ENCODE peak calls at places on chromosomes 7 and 10, in six cellular contexts. G is cardiac muscle cell; Z is activated CD8-positive, alpha-beta T cell treated with anti-CD3 and anti-CD28 coated beads for 36 hours; B is caudate nucleus; V is GM06990; U is cardiac fibroblast. Y is an unnamed sample.

GRCh38 chr7:92061154-92061553 is 73.1 kb downstream of the CYP51A1 start:
- DNase-seq in V (no peak), G (no peak), Z (no peak), U (no peak), B (no peak), Y (no peak)

GRCh38 chr7:132500727-132501410 is 75.4 kb downstream of the PLXNA4 start:
- DNase-seq in U (peak; percentile 51), Z (no peak), V (no peak), B (no peak), G (peak; percentile 92), Y (peak; percentile 36)

GRCh38 chr10:79053481-79054202 is 15.1 kb upstream of the ZMIZ1 start:
- DNase-seq in V (no peak), U (no peak), B (no peak), Z (peak; percentile 2), G (no peak), Y (no peak)

GRCh38 chr7:116542618-116543017 is 17.8 kb downstream of the CAV1 start:
- DNase-seq in U (peak; percentile 48), G (no peak), Z (no peak), B (no peak), V (no peak), Y (peak; percentile 64)

GRCh38 chr10:131433566-131433965 is 122.0 kb upstream of the TCERG1L start:
- DNase-seq in U (no peak), Z (no peak), V (no peak), G (no peak), B (no peak), Y (no peak)

GRCh38 chr7:64997927-64998391 is 7.1 kb upstream of the ZNF117 start:
- DNase-seq in V (no peak), U (peak; percentile 90), Z (no peak), G (peak; percentile 72), B (no peak), Y (peak; percentile 87)

GRCh38 chr10:61635946-61636345 is 26.8 kb upstream of the CABCOCO1 start:
- DNase-seq in U (peak; percentile 48), Z (no peak), B (no peak), V (no peak), G (no peak), Y (peak; percentile 13)

GRCh38 chr7:153515359-153515758 is 536.8 kb upstream of the DPP6 start:
- DNase-seq in V (no peak), B (no peak), G (no peak), Z (no peak), U (no peak), Y (no peak)

GRCh38 chr7:131819891-131820290 is 263.5 kb upstream of the PODXL start:
- DNase-seq in U (no peak), V (no peak), G (no peak), B (no peak), Z (no peak), Y (no peak)

GRCh38 chr7:111229181-111229740 is 138.3 kb downstream of the LRRN3 start:
- DNase-seq in G (no peak), Z (no peak), U (no peak), B (no peak), V (no peak), Y (no peak)

GRCh38 chr10:44386546-44387052 is 1.7 kb upstream of the CXCL12 start:
- DNase-seq in U (peak; percentile 68), V (peak; percentile 61), Z (peak; percentile 41), B (peak; percentile 25), G (peak; percentile 86), Y (peak; percentile 73)

GRCh38 chr10:89845541-89846275 is 144.3 kb downstream of the KIF20B start:
- DNase-seq in V (no peak), B (no peak), G (peak; percentile 48), U (peak; percentile 59), Z (no peak), Y (peak; percentile 69)

GRCh38 chr10:33722067-33722466 is 387.6 kb upstream of the NRP1 start:
- DNase-seq in G (no peak), U (peak; percentile 39), Z (no peak), V (no peak), B (no peak), Y (peak; percentile 61)

GRCh38 chr10:91420868-91421267 is 10.7 kb downstream of the HECTD2 start:
- DNase-seq in Z (no peak), B (no peak), G (no peak), V (no peak), U (peak; percentile 57), Y (peak; percentile 45)

GRCh38 chr7:27873981-27874957 is 134.3 kb downstream of the TAX1BP1 start:
- DNase-seq in Z (no peak), G (peak; percentile 63), U (peak; percentile 69), B (peak; percentile 43), V (no peak), Y (peak; percentile 56)

GRCh38 chr7:158053516-158053915 is 534.1 kb downstream of the PTPRN2 start:
- DNase-seq in Z (no peak), B (no peak), U (no peak), G (no peak), V (no peak), Y (no peak)

GRCh38 chr10:117419921-117420320 is 44.7 kb upstream of the PDZD8 start:
- DNase-seq in U (peak; percentile 12), B (no peak), G (no peak), Z (no peak), V (no peak), Y (no peak)

GRCh38 chr7:70178787-70179186 is 580.5 kb downstream of the AUTS2 start:
- DNase-seq in B (no peak), U (no peak), V (no peak), G (no peak), Z (no peak), Y (no peak)

GRCh38 chr10:659710-660141 is 29.7 kb downstream of the DIP2C start:
- DNase-seq in U (peak; percentile 68), V (no peak), Z (no peak), B (no peak), G (peak; percentile 74), Y (peak; percentile 74)

GRCh38 chr7:24685706-24686105 is 71.6 kb downstream of the GSDME start:
- DNase-seq in V (no peak), G (no peak), B (no peak), U (no peak), Z (no peak), Y (no peak)

GRCh38 chr10:95480102-95480900 is 80.9 kb downstream of the SORBS1 start:
- DNase-seq in V (no peak), Z (no peak), G (peak; percentile 71), B (no peak), U (peak; percentile 22), Y (no peak)

GRCh38 chr10:58573970-58574538 is 61.4 kb downstream of the BICC1 start:
- DNase-seq in B (no peak), G (peak; percentile 75), Z (no peak), U (no peak), V (no peak), Y (no peak)

GRCh38 chr7:8035190-8035589 is 66.6 kb downstream of the GLCCI1 start:
- DNase-seq in G (no peak), Z (no peak), U (no peak), V (no peak), B (no peak), Y (no peak)

GRCh38 chr10:71604324-71605018 is 115.1 kb downstream of the C10orf105 start:
- DNase-seq in U (no peak), Z (no peak), G (peak; percentile 53), B (no peak), V (no peak), Y (peak; percentile 45)

GRCh38 chr10:51707392-51707791 is 8.0 kb upstream of the CSTF2T start:
- DNase-seq in V (no peak), B (no peak), U (no peak), G (no peak), Z (no peak), Y (no peak)

GRCh38 chr7:137704723-137705122 is 142.1 kb downstream of the DGKI start:
- DNase-seq in G (no peak), Z (no peak), U (no peak), B (no peak), V (no peak), Y (no peak)

GRCh38 chr7:129777993-129778769 is 166.7 kb downstream of the NRF1 start:
- DNase-seq in U (no peak), Z (no peak), V (no peak), B (no peak), G (no peak), Y (no peak)

GRCh38 chr10:92239185-92239599 is 51.7 kb downstream of the CPEB3 start:
- DNase-seq in U (peak; percentile 29), B (peak; percentile 28), G (no peak), Z (no peak), V (no peak), Y (peak; percentile 17)

GRCh38 chr7:30563326-30563942 is 31.2 kb upstream of the GARS1 start:
- DNase-seq in Z (no peak), G (no peak), V (no peak), B (no peak), U (peak; percentile 45), Y (peak; percentile 54)

GRCh38 chr10:12252882-12253546 is 57.0 kb downstream of the CDC123 start:
- DNase-seq in G (no peak), U (peak; percentile 17), Z (peak; percentile 40), B (no peak), V (no peak), Y (peak; percentile 39)

GRCh38 chr10:80163741-80164341 is 31.3 kb downstream of the PLAC9 start:
- DNase-seq in V (no peak), G (peak; percentile 51), B (no peak), Z (no peak), U (peak; percentile 73), Y (peak; percentile 41)

GRCh38 chr7:1975581-1975980 is 257.2 kb downstream of the MAD1L1 start:
- DNase-seq in Z (no peak), G (no peak), B (no peak), V (no peak), U (no peak), Y (no peak)

GRCh38 chr7:136509466-136509865 is 359.0 kb upstream of the CHRM2 start:
- DNase-seq in V (no peak), U (no peak), B (no peak), G (no peak), Z (no peak), Y (no peak)

GRCh38 chr7:52691257-52691656 is 344.2 kb upstream of the POM121L12 start:
- DNase-seq in Z (no peak), U (no peak), V (no peak), B (no peak), G (no peak), Y (no peak)

GRCh38 chr10:6204341-6205191 is 1.8 kb downstream of the PFKFB3 start:
- DNase-seq in Z (peak; percentile 13), B (peak; percentile 41), U (peak; percentile 89), V (no peak), G (peak; percentile 74), Y (peak; percentile 75)

GRCh38 chr10:22339761-22340361 is 5.4 kb upstream of the SPAG6 start:
- DNase-seq in B (no peak), V (no peak), G (no peak), Z (no peak), U (peak; percentile 93), Y (no peak)

GRCh38 chr7:16098058-16098457 is 323.3 kb downstream of the CRPPA start:
- DNase-seq in Z (no peak), U (peak; percentile 19), B (no peak), V (no peak), G (peak; percentile 17), Y (no peak)

GRCh38 chr10:83458611-83459010 is 680.7 kb upstream of the GHITM start:
- DNase-seq in V (peak; percentile 3), U (no peak), Z (no peak), B (no peak), G (no peak), Y (no peak)

GRCh38 chr10:15824498-15824897 is 35.8 kb downstream of the MINDY3 start:
- DNase-seq in Z (no peak), U (peak; percentile 56), B (no peak), V (no peak), G (peak; percentile 54), Y (peak; percentile 53)

GRCh38 chr7:30142710-30143109 is 7.9 kb downstream of the MTURN start:
- DNase-seq in G (peak; percentile 33), V (no peak), B (no peak), Z (no peak), U (peak; percentile 70), Y (peak; percentile 43)

Y was measured in choroid plexus epithelial cell.